ENCODE peak calls at places on chromosomes 5 and 9, in six cellular contexts. D, H, A, T, B and C are unnamed samples.

GRCh38 chr9:133708770-133709611 is 29.2 kb downstream of the SARDH start:
- DNase-seq in D (no peak), H (peak; percentile 65), A (no peak), T (peak; percentile 28), B (no peak), C (peak; percentile 5)

GRCh38 chr9:121288874-121289553 is 21.1 kb downstream of the GSN start:
- DNase-seq in D (peak; percentile 78), H (no peak), A (no peak), T (peak; percentile 86), B (no peak), C (no peak)

GRCh38 chr5:1661311-1661710 is 137.6 kb upstream of the LPCAT1 start:
- DNase-seq in D (no peak), H (no peak), A (no peak), T (no peak), B (no peak), C (no peak)

GRCh38 chr5:170345971-170346370 is 43.2 kb downstream of the KCNMB1 start:
- DNase-seq in D (no peak), H (no peak), A (no peak), T (no peak), B (no peak), C (no peak)

GRCh38 chr5:34041247-34041972 is 1.6 kb downstream of the C1QTNF3 start:
- DNase-seq in D (no peak), H (peak; percentile 11), A (no peak), T (no peak), B (no peak), C (no peak)

GRCh38 chr5:38008198-38008597 is 168.4 kb upstream of the GDNF start:
- DNase-seq in D (no peak), H (no peak), A (peak; percentile 18), T (no peak), B (no peak), C (no peak)

GRCh38 chr9:105911104-105911911 is 217.0 kb downstream of the TMEM38B start:
- DNase-seq in D (no peak), H (no peak), A (no peak), T (no peak), B (no peak), C (no peak)

GRCh38 chr9:33170464-33171156 is 3.5 kb upstream of the B4GALT1 start:
- DNase-seq in D (no peak), H (peak; percentile 51), A (peak; percentile 66), T (no peak), B (no peak), C (peak; percentile 67)

GRCh38 chr5:61322738-61323429 is 9.2 kb upstream of the ZSWIM6 start:
- DNase-seq in D (no peak), H (no peak), A (no peak), T (no peak), B (no peak), C (no peak)

GRCh38 chr9:132459661-132460060 is 49.6 kb downstream of the CFAP77 start:
- DNase-seq in D (no peak), H (no peak), A (no peak), T (no peak), B (no peak), C (no peak)

GRCh38 chr9:3948826-3949578 is 350.9 kb downstream of the GLIS3 start:
- DNase-seq in D (no peak), H (no peak), A (no peak), T (no peak), B (no peak), C (no peak)

GRCh38 chr9:132141948-132142594 is 19.8 kb upstream of the NTNG2 start:
- DNase-seq in D (no peak), H (no peak), A (no peak), T (no peak), B (no peak), C (peak; percentile 59)

GRCh38 chr5:40929049-40929448 is 19.8 kb downstream of the C7 start:
- DNase-seq in D (no peak), H (no peak), A (no peak), T (no peak), B (no peak), C (no peak)

GRCh38 chr5:195401-196160 is 4.3 kb downstream of the LRRC14B start:
- DNase-seq in D (no peak), H (no peak), A (no peak), T (no peak), B (no peak), C (no peak)

GRCh38 chr9:92467511-92467910 is 14.8 kb downstream of the ASPN start:
- DNase-seq in D (no peak), H (no peak), A (no peak), T (no peak), B (no peak), C (no peak)

GRCh38 chr5:122882836-122883235 is 37.4 kb downstream of the SNX24 start:
- DNase-seq in D (no peak), H (no peak), A (no peak), T (no peak), B (no peak), C (no peak)

GRCh38 chr5:145944328-145944727 is 8.0 kb downstream of the SH3RF2 start:
- DNase-seq in D (no peak), H (no peak), A (no peak), T (no peak), B (no peak), C (no peak)

GRCh38 chr5:169273451-169273850 is 27.5 kb downstream of the SLIT3 start:
- DNase-seq in D (no peak), H (no peak), A (no peak), T (no peak), B (no peak), C (no peak)

GRCh38 chr5:171975262-171975876 is 31.1 kb downstream of the FBXW11 start:
- DNase-seq in D (no peak), H (no peak), A (no peak), T (no peak), B (no peak), C (no peak)